ENCODE peak calls at places on chromosomes 16 and 17, in six cellular contexts. R is T-helper 2 cell; C is epithelial cell of esophagus; A is NCI-H69; K is cardiac fibroblast; B is activated naive CD4-positive, alpha-beta T cell. W is an unnamed sample.

GRCh38 chr17:69581061-69581955 is 166.8 kb downstream of the MAP2K6 start:
- DNase-seq in A (no peak), R (no peak), B (no peak), K (no peak), C (no peak), W (no peak)

GRCh38 chr17:79873583-79873982 is 34.3 kb upstream of the CBX4 start:
- DNase-seq in R (no peak), A (no peak), C (no peak), K (no peak), B (no peak), W (no peak)

GRCh38 chr17:37292429-37293139 is 83.2 kb upstream of the C17orf78 start:
- DNase-seq in R (no peak), A (no peak), C (peak), K (peak), B (no peak), W (no peak)

GRCh38 chr17:57328109-57328882 is 72.0 kb downstream of the MSI2 start:
- DNase-seq in C (no peak), K (no peak), R (no peak), A (no peak), B (no peak), W (no peak)

GRCh38 chr16:70680495-70681381 is 5.1 kb downstream of the MTSS2 start:
- DNase-seq in K (no peak), R (no peak), A (no peak), C (no peak), B (no peak), W (peak)

GRCh38 chr17:44197980-44198720 is 1.5 kb downstream of the ATXN7L3 start:
- DNase-seq in C (peak), R (no peak), B (no peak), K (peak), A (no peak), W (no peak)

GRCh38 chr17:77596491-77597420 is 361.7 kb upstream of the TNRC6C start:
- DNase-seq in C (no peak), A (no peak), K (no peak), B (no peak), R (no peak), W (no peak)

GRCh38 chr17:2146132-2146871 is 91.4 kb downstream of the HIC1 start:
- DNase-seq in K (no peak), C (no peak), R (no peak), B (no peak), A (no peak), W (no peak)

GRCh38 chr16:70689035-70689969 is 3.4 kb upstream of the MTSS2 start:
- DNase-seq in K (no peak), R (no peak), C (no peak), B (no peak), A (no peak), W (peak)

GRCh38 chr16:29897333-29897732 is 2.0 kb downstream of the SEZ6L2 start:
- DNase-seq in B (no peak), C (no peak), K (no peak), R (no peak), A (no peak), W (no peak)

GRCh38 chr16:69598045-69598444 is 32.3 kb downstream of the NFAT5 start:
- DNase-seq in A (no peak), C (no peak), B (no peak), R (no peak), K (no peak), W (no peak)

GRCh38 chr16:84927621-84928591 is 83.4 kb downstream of the ZDHHC7 start:
- DNase-seq in A (no peak), B (no peak), R (no peak), K (no peak), C (no peak), W (peak)

GRCh38 chr17:1351275-1351674 is 48.7 kb downstream of the YWHAE start:
- DNase-seq in C (no peak), K (no peak), B (no peak), A (no peak), R (no peak), W (no peak)

GRCh38 chr16:85573696-85574641 is 39.2 kb upstream of the GSE1 start:
- DNase-seq in A (no peak), K (peak), B (no peak), R (no peak), C (peak), W (peak)